ENCODE peak calls at places on chromosomes 2 and 18, in seven cellular contexts. R is spleen; T is GM12865; X is CD8-positive, alpha-beta T cell; N is PC-9; C is left lung; L is pancreas. D is an unnamed sample.
A peak's percentile ranks its signal among the peaks of the same experiment; 100 is the strongest.

GRCh38 chr2:74584088-74584645 is 29.6 kb downstream of the DOK1 start:
- DNase-seq in R (no peak), T (peak; percentile 84), X (no peak), N (no peak), C (no peak), L (no peak), D (no peak)

GRCh38 chr2:106142683-106143082 is 51.4 kb downstream of the UXS1 start:
- DNase-seq in R (no peak), T (no peak), X (no peak), N (no peak), C (no peak), L (no peak), D (no peak)

GRCh38 chr2:16021611-16022363 is 81.4 kb downstream of the MYCN start:
- DNase-seq in R (no peak), T (no peak), X (no peak), N (no peak), C (no peak), L (no peak), D (no peak)

GRCh38 chr2:239436076-239436475 is 35.3 kb upstream of the HDAC4 start:
- DNase-seq in R (no peak), T (no peak), X (no peak), N (no peak), C (no peak), L (no peak), D (no peak)

GRCh38 chr2:97969466-97970067 is 26.2 kb downstream of the TMEM131 start:
- DNase-seq in R (no peak), T (no peak), X (no peak), N (no peak), C (no peak), L (no peak), D (no peak)

GRCh38 chr2:28661589-28662001 is 90.0 kb upstream of the PPP1CB start:
- DNase-seq in R (no peak), T (no peak), X (no peak), N (peak; percentile 75), C (no peak), L (peak; percentile 68), D (peak; percentile 69)

GRCh38 chr18:23871410-23871809 is 143.1 kb upstream of the TTC39C start:
- DNase-seq in R (peak; percentile 85), T (peak; percentile 51), X (peak; percentile 85), N (no peak), C (no peak), L (no peak), D (peak; percentile 29)

GRCh38 chr2:227163445-227163997 is 484 bp downstream of the COL4A4 start:
- DNase-seq in R (peak; percentile 82), T (peak; percentile 85), X (no peak), N (no peak), C (peak; percentile 71), L (no peak), D (no peak)

GRCh38 chr2:23286765-23287155 is 98.2 kb upstream of the KLHL29 start:
- DNase-seq in R (no peak), T (no peak), X (no peak), N (no peak), C (no peak), L (no peak), D (peak; percentile 38)

GRCh38 chr2:177771191-177771590 is 301.4 kb downstream of the PDE11A start:
- DNase-seq in R (no peak), T (no peak), X (no peak), N (no peak), C (no peak), L (no peak), D (no peak)

GRCh38 chr18:512957-513356 is 12.5 kb upstream of the COLEC12 start:
- DNase-seq in R (no peak), T (no peak), X (no peak), N (no peak), C (no peak), L (no peak), D (no peak)

DNA sequence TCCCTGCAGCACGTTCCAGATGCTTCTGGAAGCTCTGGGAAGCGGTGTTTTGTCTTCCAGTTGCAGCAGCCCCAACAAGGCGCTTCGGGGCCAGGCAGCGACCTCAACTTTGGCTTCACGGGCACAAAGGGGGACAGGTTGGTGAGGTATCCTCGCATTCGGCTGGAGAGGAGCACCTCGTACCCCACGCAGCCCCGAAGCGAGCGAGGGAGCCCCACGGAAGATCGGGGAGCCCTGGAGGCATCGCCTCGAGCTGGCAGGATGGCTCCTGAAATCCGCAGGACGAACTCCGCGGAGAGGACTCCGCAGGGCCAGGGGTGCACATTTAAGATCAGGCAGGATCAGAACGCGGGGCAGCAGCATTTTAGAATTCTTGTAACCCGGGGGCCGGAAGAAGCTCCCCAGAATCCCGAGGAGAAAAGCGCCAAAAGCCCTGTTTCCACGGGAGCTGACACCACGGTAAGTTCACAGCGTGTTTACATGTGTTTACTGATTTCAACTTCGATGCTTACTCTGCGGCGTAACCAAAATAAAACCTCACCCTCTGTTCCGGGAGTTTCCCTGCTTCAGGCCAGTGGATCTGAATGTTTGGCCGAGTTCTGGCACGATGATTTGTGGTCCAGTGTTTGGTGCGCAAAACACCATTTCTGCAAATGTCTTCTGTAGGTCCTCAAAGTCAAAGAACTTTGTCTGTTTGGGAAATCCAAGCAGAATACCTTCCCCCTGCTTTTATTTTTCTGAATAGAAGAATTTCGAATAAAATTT is 212.5 kb downstream of the NEDD4L start:
- DNase-seq in R (no peak), T (no peak), X (no peak), N (no peak), C (no peak), L (no peak), D (no peak)
- H3K4me3 ChIP-seq in R (no peak overlapping the region), T (no peak overlapping the region), X (no peak overlapping the region), N (no peak overlapping the region), C (no peak overlapping the region), L (no peak overlapping the region), D (peak overlapping the region; percentile 68)

GRCh38 chr18:40414155-40414754 is 1540.8 kb upstream of the PIK3C3 start:
- DNase-seq in R (no peak), T (no peak), X (no peak), N (peak; percentile 35), C (no peak), L (no peak), D (no peak)

GRCh38 chr18:40415821-40416220 is 1539.2 kb upstream of the PIK3C3 start:
- DNase-seq in R (no peak), T (no peak), X (no peak), N (no peak), C (no peak), L (no peak), D (no peak)

GRCh38 chr18:40415224-40415791 is 1539.7 kb upstream of the PIK3C3 start:
- DNase-seq in R (no peak), T (no peak), X (no peak), N (no peak), C (no peak), L (no peak), D (no peak)

GRCh38 chr18:40412410-40412809 is 1542.6 kb upstream of the PIK3C3 start:
- DNase-seq in R (no peak), T (no peak), X (no peak), N (no peak), C (no peak), L (no peak), D (no peak)

GRCh38 chr18:40413160-40413559 is 1541.9 kb upstream of the PIK3C3 start:
- DNase-seq in R (no peak), T (no peak), X (no peak), N (no peak), C (no peak), L (no peak), D (no peak)
- TF ChIP-seq CTCF in R (no peak), T (no peak), X (no peak), N (no peak), C (no peak), L (no peak), D (peak; percentile 40)

GRCh38 chr2:13006407-13006806 is 289.7 kb downstream of the TRIB2 start:
- DNase-seq in R (no peak), T (no peak), X (no peak), N (no peak), C (no peak), L (no peak), D (no peak)

GRCh38 chr2:13005761-13006336 is 289.1 kb downstream of the TRIB2 start:
- DNase-seq in R (no peak), T (no peak), X (no peak), N (no peak), C (no peak), L (no peak), D (no peak)

GRCh38 chr2:13005048-13005447 is 288.3 kb downstream of the TRIB2 start:
- DNase-seq in R (no peak), T (no peak), X (no peak), N (no peak), C (no peak), L (no peak), D (no peak)

GRCh38 chr2:13009027-13009426 is 292.3 kb downstream of the TRIB2 start:
- DNase-seq in R (no peak), T (no peak), X (no peak), N (no peak), C (no peak), L (no peak), D (no peak)

DNA sequence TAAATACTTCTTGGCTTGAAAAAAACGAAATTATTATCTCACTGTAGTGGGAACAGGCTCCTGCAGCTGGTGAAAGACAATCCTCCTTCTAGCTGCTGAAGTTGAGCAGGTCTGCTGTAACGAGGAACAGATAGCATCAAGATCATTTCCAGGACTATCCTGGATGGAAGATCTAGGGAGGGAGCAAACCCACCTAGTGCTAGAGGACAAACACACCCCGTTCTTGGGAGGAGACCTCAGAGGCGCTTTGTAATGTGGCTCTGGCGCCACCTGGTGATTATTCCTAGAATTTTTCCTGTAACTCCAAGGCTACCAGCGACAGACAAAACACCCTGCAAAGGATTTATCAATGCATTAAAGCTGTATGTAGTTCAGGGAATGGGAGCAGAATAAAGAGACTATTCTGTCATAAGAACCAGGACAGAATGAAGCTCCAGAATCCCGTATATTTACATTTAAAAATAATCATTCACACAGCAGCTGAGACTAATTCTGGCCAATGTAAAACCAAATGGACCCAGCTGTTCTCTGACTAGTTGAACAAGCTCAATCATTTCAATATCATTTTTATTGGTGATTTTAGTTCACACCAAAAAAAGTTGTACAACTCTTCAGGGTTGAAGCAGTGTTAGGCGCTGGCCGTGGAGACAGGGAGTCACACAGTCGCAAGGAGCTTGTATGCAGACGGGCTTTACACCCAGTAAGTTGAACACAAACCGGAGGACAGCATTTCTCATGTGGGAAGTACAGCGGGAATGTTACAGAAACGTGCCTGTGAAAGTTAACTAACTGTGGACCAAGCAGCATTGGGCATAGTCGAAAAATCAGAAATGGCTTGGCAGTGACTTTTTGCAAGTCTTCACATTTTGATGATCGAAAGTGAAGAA is 290.3 kb downstream of the TRIB2 start:
- DNase-seq in R (no peak), T (peak; percentile 60), X (peak; percentile 77), N (peak; percentile 61), C (no peak), L (peak; percentile 29), D (peak; percentile 23)
- H3K4me3 ChIP-seq in R (peak overlapping the region; percentile 48), T (no peak overlapping the region), X (no peak overlapping the region), N (no peak overlapping the region), C (no peak overlapping the region), L (no peak overlapping the region), D (peak overlapping the region; percentile 53)

DNA sequence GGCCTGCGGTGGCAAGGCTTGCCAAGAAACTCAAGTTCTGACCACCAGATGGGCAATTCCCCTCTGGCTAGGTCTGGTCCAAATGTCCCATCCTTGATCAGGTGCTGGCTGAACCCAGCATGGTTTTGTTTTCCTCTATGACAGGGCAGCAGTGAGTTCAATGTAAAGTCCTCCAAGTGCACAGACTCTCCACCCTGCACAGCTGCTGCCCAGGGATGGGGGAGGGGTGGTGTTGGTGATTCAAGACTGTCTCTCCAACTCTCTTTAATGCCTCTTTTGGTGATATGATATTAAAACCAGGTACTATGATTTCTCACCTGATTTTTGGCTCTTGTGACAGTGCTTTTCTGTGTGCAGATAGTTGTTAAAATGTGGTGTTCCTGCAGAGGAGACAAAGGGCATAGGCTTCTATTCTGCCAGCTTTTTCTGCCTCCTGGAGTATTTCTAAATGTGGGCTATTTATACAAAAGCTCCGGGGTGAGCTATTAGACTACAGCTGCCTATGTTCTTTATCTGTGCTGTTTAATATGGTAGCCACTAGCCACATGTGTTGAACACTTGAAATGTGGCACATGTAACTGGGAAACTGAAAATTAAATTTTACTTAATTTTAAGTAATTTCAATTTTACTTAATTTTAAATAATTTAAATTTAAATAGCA is 64.0 kb upstream of the STK39 start:
- DNase-seq in R (no peak), T (no peak), X (no peak), N (no peak), C (no peak), L (no peak), D (no peak)
- TF ChIP-seq CTCF in R (no peak), T (no peak), X (no peak), N (no peak), C (no peak), L (no peak), D (no peak)